ENCODE peak calls at places on chromosomes 2 and 18, in five cellular contexts. O, E, Q, B and H are unnamed samples. For H3K36me3, the result is how much of the 10 kb centered on the place peaks cover.

GRCh38 chr2:237132799-237133198 is 47.1 kb downstream of the COPS8 start:
- DNase-seq in O (no peak), Q (peak), E (peak), B (peak), H (no peak)

GRCh38 chr2:78541088-78541450 is 484.4 kb upstream of the REG3G start:
- DNase-seq in E (no peak), Q (no peak), B (no peak), O (no peak), H (no peak)

GRCh38 chr2:231359484-231359883 is 36.0 kb upstream of the B3GNT7 start:
- DNase-seq in B (no peak), O (no peak), Q (no peak), E (no peak), H (no peak)

GRCh38 chr2:37287966-37288365 is 36.7 kb downstream of the PRKD3 start:
- DNase-seq in O (no peak), Q (no peak), E (peak), B (no peak), H (peak)

GRCh38 chr2:192099742-192100141 is 95.0 kb downstream of the TMEFF2 start:
- DNase-seq in B (no peak), Q (no peak), E (no peak), O (no peak), H (no peak)

GRCh38 chr2:73987948-73988700 is 3.4 kb downstream of the TET3 start:
- DNase-seq in B (no peak), E (peak), Q (no peak), O (no peak), H (no peak)

GRCh38 chr2:204483497-204484164 is 61.6 kb upstream of the PARD3B start:
- DNase-seq in Q (no peak), E (peak), O (no peak), B (no peak), H (peak)

GRCh38 chr2:205925373-205926337 is 160.3 kb downstream of the INO80D start:
- DNase-seq in B (peak), O (no peak), E (peak), Q (no peak), H (peak)

GRCh38 chr2:239461551-239462515 is 61.0 kb upstream of the HDAC4 start:
- DNase-seq in O (peak), B (no peak), E (no peak), Q (peak), H (no peak)

GRCh38 chr18:29418136-29418535 is 1241.2 kb upstream of the CDH2 start:
- DNase-seq in E (no peak), O (no peak), B (peak), Q (no peak), H (peak)

GRCh38 chr18:76988827-76989646 is 143.5 kb downstream of the MBP start:
- DNase-seq in B (no peak), Q (no peak), O (no peak), E (no peak), H (no peak)

GRCh38 chr2:27921880-27922589 is 31.5 kb downstream of the BABAM2 start:
- DNase-seq in Q (no peak), E (no peak), B (no peak), O (no peak), H (no peak)

GRCh38 chr2:48398285-48399135 is 131.4 kb upstream of the STON1 start:
- DNase-seq in O (no peak), B (no peak), E (no peak), Q (no peak), H (peak)

GRCh38 chr2:239326831-239327535 is 73.8 kb downstream of the HDAC4 start:
- DNase-seq in E (no peak), O (no peak), B (peak), Q (peak), H (peak)

GRCh38 chr18:26456070-26456491 is 92.3 kb downstream of the KCTD1 start:
- DNase-seq in O (no peak), E (no peak), Q (no peak), B (no peak), H (peak)

GRCh38 chr18:80104364-80104779 is 4.7 kb upstream of the ADNP2 start:
- DNase-seq in O (no peak), B (no peak), E (no peak), Q (no peak), H (no peak)

GRCh38 chr2:121253021-121253673 is 31.9 kb downstream of the TFCP2L1 start:
- DNase-seq in Q (no peak), E (no peak), O (no peak), B (no peak), H (no peak)

GRCh38 chr2:195652916-195653315 is 4.1 kb upstream of the SLC39A10 start:
- DNase-seq in B (no peak), Q (no peak), E (no peak), O (no peak), H (no peak)

GRCh38 chr2:96236882-96237281 is 28.3 kb upstream of the STARD7 start:
- DNase-seq in O (no peak), B (no peak), Q (no peak), E (no peak), H (no peak)

GRCh38 chr2:118535171-118535817 is 312.2 kb downstream of the EN1 start:
- DNase-seq in O (no peak), E (no peak), Q (no peak), B (no peak), H (no peak)

GRCh38 chr2:2828774-2829368 is 497.8 kb upstream of the MYT1L start:
- DNase-seq in Q (peak), O (no peak), E (no peak), B (no peak), H (no peak)

GRCh38 chr2:241112592-241112991 is 10.5 kb upstream of the MTERF4 start:
- DNase-seq in Q (no peak), E (no peak), B (no peak), O (no peak), H (no peak)

GRCh38 chr18:49648811-49649210 is 87.0 kb downstream of the LIPG start:
- DNase-seq in B (no peak), Q (no peak), O (no peak), E (no peak), H (no peak)

GRCh38 chr18:13279181-13280065 is 60.9 kb downstream of the LDLRAD4 start:
- DNase-seq in B (no peak), Q (no peak), O (no peak), E (no peak), H (no peak)

GRCh38 chr2:191217580-191217979 is 27.6 kb upstream of the MYO1B start:
- DNase-seq in E (no peak), Q (no peak), B (peak), O (peak), H (peak)

GRCh38 chr2:151655663-151656398 is 78.4 kb downstream of the NEB start:
- DNase-seq in E (no peak), O (no peak), B (no peak), Q (no peak), H (no peak)

GRCh38 chr2:225948903-225949302 is 549.4 kb downstream of the NYAP2 start:
- DNase-seq in B (no peak), O (no peak), Q (no peak), E (no peak), H (no peak)
- TF ChIP-seq CTCF in B (no peak), O (no peak), Q (no peak), E (no peak), H (no peak)

GRCh38 chr2:176097820-176098365 is 1.7 kb upstream of the HOXD12 start:
- DNase-seq in B (no peak), E (no peak), O (no peak), Q (no peak), H (no peak)

GRCh38 chr2:176096243-176096985 is 3.2 kb upstream of the HOXD12 start:
- DNase-seq in E (no peak), O (no peak), Q (no peak), B (no peak), H (no peak)

GRCh38 chr2:176098366-176099158 is 1.0 kb upstream of the HOXD12 start:
- DNase-seq in B (no peak), E (peak), Q (no peak), O (no peak), H (no peak)

GRCh38 chr2:176095421-176095820 is 2.9 kb downstream of the HOXD13 start:
- DNase-seq in E (no peak), O (no peak), B (no peak), Q (no peak), H (no peak)

DNA sequence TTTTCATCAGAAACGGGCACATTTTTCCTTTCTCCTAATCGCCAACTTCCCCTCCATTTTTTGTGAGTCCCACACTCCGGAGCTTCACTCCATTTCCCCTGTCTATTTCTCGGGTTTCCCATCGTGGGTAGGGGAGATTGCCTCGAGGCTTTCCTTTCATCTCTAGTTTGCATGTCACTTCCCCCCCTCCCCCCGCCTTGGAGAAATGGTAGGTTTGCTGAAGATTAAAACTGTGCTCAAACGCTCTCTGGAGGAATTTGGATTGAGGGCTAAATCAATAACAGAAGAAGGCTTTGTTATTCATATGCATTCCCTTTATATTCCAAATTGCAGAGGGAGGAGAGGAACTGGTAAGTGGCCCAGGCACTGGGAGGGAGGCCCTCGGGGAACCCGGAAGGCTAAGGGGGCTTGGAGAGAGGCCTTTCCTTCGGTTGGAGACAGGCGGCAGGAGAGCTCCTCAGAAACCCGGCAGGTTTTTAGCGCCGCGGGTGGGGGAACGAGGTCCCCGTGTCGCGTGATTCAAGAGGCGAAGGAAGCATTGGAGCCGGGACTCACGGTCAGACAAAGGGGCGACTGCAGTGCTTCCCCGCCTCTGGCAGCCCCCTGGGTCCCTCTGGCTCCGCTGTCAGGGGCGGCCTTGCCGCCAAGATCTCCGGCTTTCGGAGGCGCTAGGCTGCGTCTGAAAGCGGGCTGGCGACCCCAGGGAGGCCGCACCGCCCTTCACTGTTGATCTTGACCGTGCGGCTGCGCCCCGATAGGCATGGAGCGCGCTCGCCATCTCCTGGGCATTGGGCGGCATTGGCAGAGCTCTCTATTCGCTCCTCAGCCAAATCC is 2.4 kb upstream of the HOXD12 start:
- DNase-seq in B (peak), Q (no peak), E (peak), O (peak), H (peak)
- H3K4me3 ChIP-seq in B (no peak), Q (peak), E (peak), O (peak), H (no peak)

GRCh38 chr2:218277921-218278320 is 7.6 kb downstream of the PNKD start:
- DNase-seq in O (no peak), B (no peak), E (no peak), Q (no peak), H (no peak)
- H3K36me3 ChIP-seq in O (under half), B (under half), E (under half), Q (under half), H (half or more)

GRCh38 chr18:3652380-3653262 is 202.6 kb downstream of the TGIF1 start:
- DNase-seq in B (peak), E (peak), O (peak), Q (no peak), H (peak)
- TF ChIP-seq CTCF in B (no peak), E (peak), O (peak), Q (no peak), H (peak)

GRCh38 chr2:219280682-219281081 is 1.5 kb downstream of the DNAJB2 start:
- DNase-seq in E (no peak), Q (no peak), O (no peak), B (no peak), H (no peak)

GRCh38 chr2:219279151-219279915 is at the start of gene DNAJB2:
- DNase-seq in E (peak), Q (peak), O (peak), B (peak), H (peak)

GRCh38 chr2:219279916-219280516 is 850 bp downstream of the DNAJB2 start:
- DNase-seq in Q (no peak), O (no peak), E (no peak), B (no peak), H (no peak)

GRCh38 chr2:219278655-219279150 is 463 bp upstream of the DNAJB2 start:
- DNase-seq in O (no peak), B (no peak), Q (no peak), E (no peak), H (no peak)

GRCh38 chr2:219277703-219278654 is 1.2 kb upstream of the DNAJB2 start:
- DNase-seq in B (peak), Q (no peak), E (peak), O (peak), H (peak)
- H3K4me3 ChIP-seq in B (no peak), Q (no peak), E (peak), O (peak), H (no peak)

DNA sequence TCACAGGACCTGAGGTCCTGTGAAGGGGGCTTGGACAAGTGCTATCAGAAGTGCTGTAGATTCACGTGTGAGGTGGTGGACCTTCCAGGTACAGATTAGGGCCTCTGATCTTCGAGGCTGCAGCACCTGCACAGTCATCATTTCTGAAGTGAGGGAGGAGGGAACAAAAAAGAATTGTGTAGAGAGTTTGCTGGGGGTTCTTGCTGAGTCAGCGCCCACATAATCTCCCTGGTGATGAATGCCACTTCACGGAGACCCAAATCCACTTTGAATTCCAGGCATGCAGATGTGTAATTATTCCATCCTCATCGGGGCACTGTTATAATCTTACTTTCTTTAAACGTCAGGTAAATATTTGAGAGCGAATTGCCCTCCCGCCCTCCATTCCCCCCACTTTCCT is 128.5 kb upstream of the CAPN13 start:
- DNase-seq in E (no peak), O (no peak), B (no peak), Q (no peak), H (no peak)
- H3K36me3 ChIP-seq in E (under half), O (under half), B (under half), Q (under half), H (under half)

GRCh38 chr18:61612517-61612916 is 279.3 kb downstream of the CDH20 start:
- DNase-seq in B (peak), O (no peak), E (no peak), Q (no peak), H (no peak)
- TF ChIP-seq CTCF in B (peak), O (no peak), E (peak), Q (no peak), H (peak)

DNA sequence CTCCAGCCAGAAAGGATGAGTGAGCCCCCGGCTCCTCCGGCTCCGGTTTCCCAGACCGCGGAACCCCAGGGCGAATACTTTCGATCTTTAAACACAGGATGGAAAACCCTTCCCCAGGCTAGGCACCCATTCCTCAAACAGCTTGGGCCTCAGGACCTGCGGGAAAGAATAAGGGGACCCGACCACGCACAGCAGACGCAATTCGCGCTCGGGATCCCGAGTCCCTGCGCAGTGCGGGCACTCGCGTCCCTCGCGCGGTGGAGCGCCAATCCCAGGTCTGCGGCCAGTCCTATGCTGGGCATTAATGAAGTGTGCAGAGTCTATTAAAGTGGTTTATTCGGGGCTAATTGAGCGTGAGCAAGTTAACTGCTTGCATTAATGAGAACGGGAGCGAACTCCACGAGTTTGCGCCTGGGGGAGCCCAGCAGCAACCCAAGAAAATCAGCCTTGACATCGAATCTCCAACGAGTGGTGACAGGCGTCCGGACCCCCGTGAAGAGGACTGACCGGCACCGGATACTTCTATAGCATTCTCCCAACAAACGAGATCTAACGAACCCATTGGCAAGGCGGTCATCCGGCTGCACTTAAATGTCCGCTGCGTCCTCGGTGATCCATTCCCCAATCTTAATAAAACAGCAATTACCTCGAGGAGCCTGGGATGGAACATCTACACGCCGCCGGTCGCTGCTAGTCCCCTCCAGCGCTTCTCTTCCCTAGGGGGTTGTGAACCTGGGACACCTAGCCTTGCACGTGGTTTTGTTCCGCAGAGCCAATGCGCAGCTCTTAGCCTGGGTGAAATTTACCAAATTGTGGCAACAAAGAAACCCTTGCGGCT is 1.7 kb downstream of the OSR1 start:
- DNase-seq in E (peak), B (peak), O (no peak), Q (no peak), H (no peak)
- H3K4me3 ChIP-seq in E (peak), B (peak), O (peak), Q (peak), H (peak)

GRCh38 chr2:85323351-85323987 is 4.3 kb downstream of the TGOLN2 start:
- DNase-seq in O (no peak), B (no peak), Q (no peak), E (no peak), H (no peak)
- H3K36me3 ChIP-seq in O (half or more), B (under half), Q (under half), E (half or more), H (under half)

GRCh38 chr18:55777666-55778304 is 189.8 kb upstream of the TCF4 start:
- DNase-seq in B (no peak), E (no peak), Q (no peak), O (no peak), H (no peak)
- TF ChIP-seq CTCF in B (no peak), E (no peak), Q (no peak), O (no peak), H (no peak)